ENCODE peak calls at places on chromosomes 4 and X, in nine cellular contexts. Q is ovary, S is tibial nerve, G is right atrium auricular region, N is fibroblast of the aortic adventitia, B is heart left ventricle, X is heart right ventricle, U is GM23338, Y is astrocyte of the spinal cord. V is an unnamed sample.

GRCh38 chrX:19870710-19871490 is 16.5 kb downstream of the SH3KBP1 start:
- DNase-seq in Q (no peak), X (no peak), S (no peak), Y (no peak), U (no peak), N (no peak), G (no peak), B (no peak), V (no peak)

GRCh38 chr4:167887726-167888125 is 204.6 kb upstream of the ANXA10 start:
- DNase-seq in B (no peak), N (no peak), X (no peak), G (no peak), U (no peak), S (no peak), Y (no peak), Q (no peak), V (no peak)

GRCh38 chr4:61200195-61200990 is at the start of gene ADGRL3:
- DNase-seq in S (no peak), G (no peak), B (peak), Q (peak), U (peak), N (peak), X (peak), Y (peak), V (peak)

GRCh38 chrX:9829308-9830267 is 43.4 kb downstream of the SHROOM2 start:
- DNase-seq in G (no peak), S (no peak), Q (no peak), U (no peak), N (no peak), X (no peak), B (no peak), Y (peak), V (peak)

GRCh38 chrX:42948723-42949122 is 170.8 kb upstream of the PPP1R2C start:
- DNase-seq in U (no peak), Y (no peak), G (no peak), X (no peak), S (no peak), N (no peak), Q (no peak), B (no peak), V (no peak)

GRCh38 chr4:151862766-151863165 is 102.0 kb upstream of the GATB start:
- DNase-seq in G (no peak), N (peak), Y (no peak), X (no peak), Q (no peak), S (no peak), B (no peak), U (no peak), V (peak)

GRCh38 chr4:8281519-8282133 is 12.1 kb downstream of the HTRA3 start:
- DNase-seq in U (no peak), S (peak), Q (peak), Y (peak), X (peak), G (peak), B (peak), N (peak), V (no peak)

GRCh38 chr4:17577660-17578481 is 873 bp downstream of the LAP3 start:
- DNase-seq in X (peak), G (peak), S (peak), Y (peak), N (peak), Q (peak), U (peak), B (peak), V (peak)

GRCh38 chr4:27087306-27088045 is 226.8 kb downstream of the STIM2 start:
- DNase-seq in Y (no peak), X (no peak), U (peak), Q (no peak), B (no peak), N (no peak), S (no peak), G (no peak), V (peak)

GRCh38 chr4:55838952-55839351 is 14.5 kb upstream of the EXOC1 start:
- DNase-seq in S (no peak), Q (no peak), U (no peak), Y (no peak), X (no peak), G (no peak), N (no peak), B (no peak), V (no peak)

GRCh38 chrX:154021131-154021611 is 1.5 kb upstream of the IRAK1 start:
- DNase-seq in U (no peak), B (no peak), Q (no peak), X (no peak), N (peak), S (no peak), G (no peak), Y (peak), V (peak)

GRCh38 chr4:94284889-94285288 is 57.7 kb downstream of the HPGDS start:
- DNase-seq in S (no peak), B (no peak), Y (no peak), G (no peak), U (no peak), Q (no peak), X (no peak), N (no peak), V (no peak)

GRCh38 chr4:94285666-94286065 is 57.0 kb downstream of the HPGDS start:
- DNase-seq in Y (no peak), N (no peak), S (no peak), G (no peak), B (no peak), X (no peak), U (no peak), Q (no peak), V (peak)

GRCh38 chr4:94290245-94290644 is 52.4 kb downstream of the HPGDS start:
- DNase-seq in B (no peak), X (no peak), G (no peak), N (no peak), S (no peak), Q (no peak), U (peak), Y (no peak), V (no peak)
- TF ChIP-seq CTCF in B (no peak), X (no peak), G (no peak), N (peak), S (no peak), Q (no peak), U (no peak), Y (no peak), V (peak)

DNA sequence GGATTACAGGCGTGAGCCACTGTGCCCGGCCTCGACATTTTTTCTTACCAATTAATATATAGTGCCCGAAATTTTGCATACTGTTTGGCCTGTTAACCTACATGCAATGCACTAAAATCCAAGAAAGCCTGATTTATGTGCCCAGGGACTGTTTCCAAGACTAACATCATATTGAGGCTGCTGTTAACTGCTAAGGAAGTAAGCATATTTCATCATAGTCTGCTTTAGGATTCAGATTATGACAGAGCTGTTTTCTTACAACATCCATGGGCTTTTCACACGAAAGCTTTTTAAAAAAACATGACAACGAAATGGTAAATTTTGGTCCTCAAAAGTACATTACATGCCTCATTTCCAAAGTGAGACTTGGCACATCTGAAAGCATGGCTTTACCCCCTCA is 84.4 kb downstream of the STOX2 start:
- DNase-seq in N (peak), B (no peak), S (no peak), G (no peak), X (no peak), Q (no peak), Y (peak), U (no peak), V (no peak)
- H3K4me3 ChIP-seq in N (no peak), B (peak), S (no peak), G (no peak), X (no peak), Q (no peak), Y (no peak), U (no peak), V (no peak)

DNA sequence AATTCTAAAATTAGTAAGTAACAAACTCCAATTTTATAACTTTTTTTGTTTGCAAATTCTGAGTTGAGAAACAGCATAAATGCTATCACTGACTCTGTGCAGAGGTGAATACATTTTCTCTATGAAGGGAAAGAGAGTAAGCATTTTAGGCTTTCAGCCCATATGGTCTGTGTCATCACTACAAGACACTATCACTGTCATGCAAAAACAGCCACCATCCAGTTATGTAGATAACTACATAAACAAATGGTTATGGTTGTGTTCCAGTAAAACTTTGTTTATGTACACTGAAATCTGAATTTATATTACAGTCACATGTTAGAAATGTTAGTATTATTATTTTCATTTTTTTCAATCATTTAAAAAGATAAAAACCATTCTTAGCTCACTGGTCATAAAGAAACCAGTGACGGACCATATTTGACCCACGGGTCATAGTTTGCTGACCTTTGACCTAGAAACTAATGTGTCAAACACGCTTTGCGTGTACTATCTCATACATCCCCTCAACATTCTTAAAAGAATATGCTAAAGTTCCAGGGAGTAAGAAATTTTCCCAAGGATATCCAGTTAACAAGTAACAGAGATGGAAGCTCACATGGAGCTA is 29.1 kb downstream of the RASGEF1B start:
- DNase-seq in Y (no peak), S (no peak), U (no peak), B (no peak), Q (no peak), X (no peak), G (no peak), N (no peak), V (no peak)
- TF ChIP-seq CTCF in Y (no peak), S (no peak), U (no peak), B (no peak), Q (no peak), X (no peak), G (no peak), N (no peak), V (no peak)

GRCh38 chr4:140604544-140604943 is 35.8 kb upstream of the UCP1 start:
- DNase-seq in G (no peak), N (no peak), U (no peak), Q (no peak), S (no peak), X (no peak), B (no peak), Y (no peak), V (no peak)
- H3K4me3 ChIP-seq in G (no peak), N (no peak), U (no peak), Q (no peak), S (no peak), X (no peak), B (no peak), Y (no peak), V (no peak)

GRCh38 chrX:52265713-52266112 is 81.0 kb downstream of the MAGED4 start:
- DNase-seq in N (no peak), B (no peak), Y (no peak), S (no peak), Q (no peak), X (no peak), G (no peak), U (no peak), V (no peak)

GRCh38 chrX:52270453-52271116 is 85.9 kb downstream of the MAGED4 start:
- DNase-seq in B (no peak), Y (no peak), X (no peak), U (no peak), G (no peak), N (no peak), Q (no peak), S (no peak), V (no peak)

DNA sequence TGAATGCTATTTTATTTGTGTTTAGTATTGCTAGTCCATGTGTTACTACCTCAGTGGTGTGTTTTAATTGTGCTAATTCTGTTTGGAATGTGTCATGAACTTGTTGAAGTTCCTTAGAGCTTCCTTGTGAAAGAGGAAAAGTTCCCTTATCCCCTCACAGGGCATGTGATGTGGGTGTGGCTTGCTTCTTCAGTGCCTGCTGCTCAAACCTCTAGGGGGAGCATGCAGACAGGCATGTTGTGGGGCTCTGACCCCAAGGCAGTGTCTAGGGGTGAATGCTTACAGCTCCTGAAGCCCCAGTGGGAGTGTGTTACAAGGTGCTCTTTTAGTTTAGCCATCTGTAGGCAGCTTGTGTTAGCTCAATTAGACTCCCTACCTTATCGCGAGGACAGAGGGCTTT is 86.5 kb downstream of the MAGED4 start:
- DNase-seq in S (no peak), X (no peak), U (peak), B (no peak), Y (no peak), Q (no peak), G (no peak), N (peak), V (peak)
- TF ChIP-seq CTCF in S (peak), X (no peak), U (peak), B (no peak), Y (peak), Q (no peak), G (no peak), N (peak), V (peak)

GRCh38 chr4:2961411-2962098 is 1.7 kb downstream of the NOP14 start:
- DNase-seq in B (no peak), N (no peak), Q (no peak), S (no peak), G (no peak), Y (no peak), U (peak), X (no peak), V (no peak)
- H3K4me3 ChIP-seq in B (peak), N (peak), Q (no peak), S (peak), G (no peak), Y (peak), U (peak), X (peak), V (peak)

GRCh38 chr4:59161249-59161648 is 2038.9 kb upstream of the ADGRL3 start:
- DNase-seq in S (no peak), B (no peak), Y (no peak), Q (no peak), U (peak), N (no peak), G (no peak), X (no peak), V (no peak)
- TF ChIP-seq CTCF in S (no peak), B (no peak), Y (no peak), Q (no peak), U (peak), N (no peak), G (no peak), X (no peak), V (no peak)

GRCh38 chr4:140096921-140097320 is 57.1 kb downstream of the MAML3 start:
- DNase-seq in S (no peak), B (no peak), U (no peak), Q (no peak), G (no peak), Y (no peak), X (no peak), N (peak), V (no peak)
- H3K4me3 ChIP-seq in S (no peak), B (peak), U (no peak), Q (no peak), G (no peak), Y (no peak), X (no peak), N (no peak), V (no peak)

DNA sequence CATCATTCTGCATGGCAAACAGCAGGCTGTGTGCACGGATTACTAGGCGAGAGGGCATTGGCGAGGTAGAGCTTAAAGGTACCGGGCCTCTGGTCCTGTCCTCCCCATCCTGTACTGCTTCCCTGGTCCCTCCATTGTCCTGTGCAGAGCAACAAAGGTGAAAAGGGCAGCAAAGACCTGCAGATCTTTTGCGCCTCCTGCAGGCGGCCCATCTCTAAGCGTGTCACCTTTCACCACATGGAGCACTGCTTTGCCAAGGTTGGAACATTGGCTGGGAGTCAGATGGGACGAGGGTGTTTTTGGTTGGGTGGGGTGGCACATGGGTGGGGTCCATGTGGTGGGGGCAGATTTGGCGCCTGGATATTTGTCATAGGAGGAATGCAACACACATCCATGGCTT is 64.7 kb upstream of the UXT start:
- DNase-seq in Q (no peak), N (no peak), X (no peak), Y (no peak), U (peak), B (no peak), S (no peak), G (no peak), V (no peak)
- TF ChIP-seq CTCF in Q (no peak), N (no peak), X (no peak), Y (no peak), U (peak), B (no peak), S (no peak), G (no peak), V (no peak)